ENCODE peak calls at places on chromosome 12, in four cellular contexts. H, T, O and I are unnamed samples.

GRCh38 chr12:124771462-124772361 is 92.0 kb downstream of the SCARB1 start:
- DNase-seq in H (peak; percentile 81), O (peak; percentile 85), T (peak; percentile 89), I (peak; percentile 89)

GRCh38 chr12:48379784-48380183 is 29.1 kb upstream of the ZNF641 start:
- DNase-seq in T (no peak), O (no peak), H (no peak), I (no peak)

GRCh38 chr12:97132270-97132669 is 225.2 kb downstream of the NEDD1 start:
- DNase-seq in O (no peak), H (no peak), T (no peak), I (no peak)

GRCh38 chr12:124491856-124492420 is 75.5 kb downstream of the NCOR2 start:
- DNase-seq in O (no peak), H (no peak), T (no peak), I (no peak)

GRCh38 chr12:55713721-55714120 is 2.1 kb upstream of the BLOC1S1 start:
- DNase-seq in O (no peak), H (no peak), T (no peak), I (no peak)

GRCh38 chr12:12272869-12273268 is 6.0 kb upstream of the LRP6 start:
- DNase-seq in H (no peak), O (no peak), T (no peak), I (peak; percentile 35)

GRCh38 chr12:13208533-13209278 is 12.2 kb downstream of the EMP1 start:
- DNase-seq in H (no peak), T (no peak), O (no peak), I (peak; percentile 58)

GRCh38 chr12:55037349-55037748 is 17.6 kb downstream of the NEUROD4 start:
- DNase-seq in O (no peak), H (no peak), T (no peak), I (no peak)